ENCODE peak calls at places on chromosome 10, in seven cellular contexts. O, W, Z, C, S, T and K are unnamed samples.

GRCh38 chr10:132065491-132066105 is at the start of gene JAKMIP3:
- DNase-seq in T (peak), C (peak), W (no peak), Z (no peak), S (peak), O (peak), K (peak)

GRCh38 chr10:27245846-27246245 is 5.2 kb upstream of the ACBD5 start:
- DNase-seq in O (no peak), W (no peak), T (no peak), S (no peak), Z (no peak), C (no peak), K (no peak)

GRCh38 chr10:62426086-62426485 is 51.9 kb downstream of the ZNF365 start:
- DNase-seq in S (no peak), W (no peak), C (no peak), Z (peak), T (no peak), O (peak), K (no peak)

GRCh38 chr10:128173383-128173782 is 47.2 kb upstream of the MKI67 start:
- DNase-seq in S (peak), Z (no peak), C (no peak), O (no peak), T (peak), W (no peak), K (no peak)

GRCh38 chr10:121610798-121611325 is 12.6 kb upstream of the FGFR2 start:
- DNase-seq in Z (no peak), W (no peak), T (peak), C (no peak), O (no peak), S (no peak), K (no peak)

GRCh38 chr10:86082556-86082955 is 284.0 kb downstream of the GRID1 start:
- DNase-seq in W (no peak), Z (peak), S (no peak), T (no peak), O (no peak), C (no peak), K (no peak)

GRCh38 chr10:107880185-107880584 is 715.7 kb upstream of the SORCS1 start:
- DNase-seq in Z (no peak), W (no peak), O (no peak), C (no peak), S (no peak), T (no peak), K (no peak)

GRCh38 chr10:3827768-3828403 is 42.9 kb upstream of the KLF6 start:
- DNase-seq in S (no peak), C (no peak), O (no peak), W (no peak), Z (no peak), T (no peak), K (no peak)

GRCh38 chr10:43958071-43958432 is 309.4 kb upstream of the ZNF32 start:
- DNase-seq in C (no peak), Z (no peak), O (no peak), S (no peak), W (no peak), T (no peak), K (no peak)

GRCh38 chr10:114643158-114643557 is 14.9 kb downstream of the ABLIM1 start:
- DNase-seq in S (no peak), W (no peak), C (no peak), O (no peak), Z (no peak), T (no peak), K (no peak)

GRCh38 chr10:129274928-129275474 is 192.0 kb upstream of the MGMT start:
- DNase-seq in Z (no peak), W (no peak), T (no peak), O (no peak), C (no peak), S (no peak), K (no peak)

GRCh38 chr10:29240991-29241660 is 47.7 kb upstream of the LYZL1 start:
- DNase-seq in W (no peak), O (no peak), S (no peak), Z (no peak), C (no peak), T (no peak), K (peak)